ENCODE peak calls at places on chromosomes 2 and 18, in four cellular contexts. I, K, C and H are unnamed samples.

GRCh38 chr2:43088148-43089073 is 138.0 kb downstream of the ZFP36L2 start:
- DNase-seq in C (no peak), I (peak), K (no peak), H (no peak)

GRCh38 chr2:15242936-15243461 is 318.1 kb downstream of the NBAS start:
- DNase-seq in C (peak), I (no peak), K (no peak), H (no peak)

GRCh38 chr2:121735520-121736074 is 1.1 kb downstream of the NIFK start:
- DNase-seq in I (no peak), C (no peak), K (peak), H (no peak)

GRCh38 chr2:140895378-140895777 is 1235.4 kb downstream of the LRP1B start:
- DNase-seq in I (no peak), C (no peak), K (no peak), H (no peak)

GRCh38 chr18:36446059-36446458 is 148.5 kb downstream of the FHOD3 start:
- DNase-seq in I (peak), C (no peak), K (peak), H (no peak)

GRCh38 chr18:79399275-79400081 is 3.7 kb downstream of the NFATC1 start:
- DNase-seq in I (no peak), K (no peak), C (no peak), H (no peak)

GRCh38 chr2:17171446-17172049 is 346.7 kb downstream of the RAD51AP2 start:
- DNase-seq in K (peak), C (peak), I (peak), H (no peak)

GRCh38 chr2:239443666-239444567 is 43.1 kb upstream of the HDAC4 start:
- DNase-seq in K (no peak), C (no peak), I (peak), H (no peak)

GRCh38 chr2:214587442-214587841 is 176.6 kb downstream of the VWC2L start:
- DNase-seq in K (no peak), I (no peak), C (peak), H (no peak)

GRCh38 chr2:214593723-214594122 is 182.9 kb downstream of the VWC2L start:
- DNase-seq in K (no peak), I (peak), C (no peak), H (no peak)

GRCh38 chr2:214591359-214591758 is 180.5 kb downstream of the VWC2L start:
- DNase-seq in C (no peak), I (peak), K (no peak), H (no peak)
- TF ChIP-seq USF2 in C (no peak), I (no peak), K (no peak), H (no peak)

GRCh38 chr2:109335586-109336266 is 206.7 kb downstream of the SH3RF3 start:
- DNase-seq in C (no peak), K (no peak), I (peak), H (no peak)
- TF ChIP-seq SMC3 in C (no peak), K (no peak), I (no peak), H (no peak)

DNA sequence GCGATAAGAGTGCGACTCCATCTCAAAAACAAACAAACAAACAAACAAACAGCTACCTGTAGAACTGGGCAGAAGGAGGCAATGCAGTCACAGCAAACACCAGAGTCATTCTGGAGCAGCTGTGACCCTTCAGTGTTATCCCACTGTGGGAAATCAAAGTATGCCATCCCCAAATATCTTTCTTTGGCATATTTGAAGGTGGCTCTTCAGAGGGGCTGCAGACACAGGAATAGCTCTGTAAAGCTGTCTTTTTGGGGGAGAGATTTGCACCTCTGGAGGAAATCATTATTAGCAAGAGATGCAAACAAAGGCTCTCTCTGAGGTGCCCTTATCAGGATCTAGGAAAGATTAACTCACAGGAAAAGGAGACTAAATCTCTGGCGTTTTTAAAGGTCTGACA is 98.5 kb upstream of the XPO1 start:
- DNase-seq in I (no peak), C (no peak), K (no peak), H (no peak)
- H2AFZ ChIP-seq in I (no peak), C (no peak), K (no peak), H (no peak)

GRCh38 chr2:28435796-28436425 is 43.3 kb downstream of the FOSL2 start:
- DNase-seq in I (no peak), K (no peak), C (no peak), H (no peak)

GRCh38 chr2:28432362-28432761 is 39.7 kb downstream of the FOSL2 start:
- DNase-seq in I (no peak), C (no peak), K (no peak), H (no peak)

GRCh38 chr2:28433215-28433614 is 40.6 kb downstream of the FOSL2 start:
- DNase-seq in I (no peak), K (no peak), C (no peak), H (no peak)

GRCh38 chr2:28434600-28434989 is 41.9 kb downstream of the FOSL2 start:
- DNase-seq in I (no peak), K (no peak), C (no peak), H (no peak)

GRCh38 chr2:28433935-28434599 is 41.4 kb downstream of the FOSL2 start:
- DNase-seq in K (no peak), C (no peak), I (no peak), H (no peak)
- TF ChIP-seq USF2 in K (no peak), C (no peak), I (no peak), H (no peak)

GRCh38 chr2:156017486-156017885 is 315.0 kb downstream of the NR4A2 start:
- DNase-seq in K (no peak), I (no peak), C (no peak), H (no peak)

GRCh38 chr2:156019341-156019740 is 313.2 kb downstream of the NR4A2 start:
- DNase-seq in I (no peak), C (no peak), K (no peak), H (no peak)

GRCh38 chr2:156023266-156023879 is 309.1 kb downstream of the NR4A2 start:
- DNase-seq in K (no peak), C (no peak), I (no peak), H (no peak)

DNA sequence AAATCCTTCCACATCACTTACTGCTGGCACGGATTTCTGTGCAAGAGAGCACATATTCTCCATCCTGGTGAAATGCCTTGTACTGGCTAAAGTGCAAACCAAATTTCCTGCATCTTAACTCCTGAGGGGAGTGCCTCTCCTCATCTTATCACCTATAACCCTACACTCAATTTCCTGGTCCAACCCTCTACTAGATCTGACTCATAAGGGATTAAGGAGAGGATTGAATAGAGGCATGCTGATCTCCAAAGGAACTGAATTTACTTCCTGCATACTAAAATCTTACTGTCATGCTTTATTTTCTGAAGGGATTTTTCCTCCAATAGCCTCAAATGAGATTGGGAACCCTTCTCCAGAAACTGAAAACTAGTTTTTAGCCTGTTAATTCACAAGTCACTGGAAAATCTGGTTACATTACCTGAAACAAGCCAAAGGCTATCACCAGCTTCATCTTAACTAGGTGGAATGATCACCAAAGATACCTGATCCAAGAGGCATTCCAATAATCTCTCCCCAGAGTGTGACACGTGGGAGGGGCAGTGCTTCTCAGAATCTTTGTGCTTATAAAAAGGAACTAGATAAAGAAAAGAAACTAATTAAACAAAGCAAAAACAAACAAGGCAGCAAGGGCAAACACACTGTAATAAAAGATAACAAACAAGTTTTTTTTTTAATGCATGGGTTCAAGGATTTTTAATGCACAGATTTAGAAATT is 311.0 kb downstream of the NR4A2 start:
- DNase-seq in I (no peak), K (no peak), C (no peak), H (no peak)
- TF ChIP-seq SMC3 in I (no peak), K (no peak), C (no peak), H (no peak)